ENCODE peak calls at places on chromosomes 16 and 17, in six cellular contexts. S is stimulated activated CD8-positive, alpha-beta memory T cell treated with anti-CD3 and anti-CD28 coated beads, Interleukin-4, amount 100 ng/mL, for 24 hours; O is H9; A is non-pigmented ciliary epithelial cell; K is head of caudate nucleus; X is DMS 273 treated with DMSO at 0.1 percent for 48 hours. N is an unnamed sample.

GRCh38 chr16:592518-593306 is 2.8 kb downstream of the RAB40C start:
- DNase-seq in S (no peak), O (no peak), A (no peak), K (peak), X (peak), N (no peak)

GRCh38 chr16:4859900-4860255 is 12.6 kb downstream of the UBN1 start:
- DNase-seq in S (no peak), O (no peak), A (no peak), K (no peak), X (no peak), N (no peak)

GRCh38 chr16:64981568-64982281 is 140.1 kb downstream of the CDH11 start:
- DNase-seq in S (no peak), O (no peak), A (no peak), K (no peak), X (no peak), N (no peak)

GRCh38 chr16:12145918-12146317 is 169.4 kb downstream of the SNX29 start:
- DNase-seq in S (no peak), O (no peak), A (no peak), K (no peak), X (no peak), N (no peak)

GRCh38 chr17:76011951-76012350 is 11.3 kb downstream of the CDK3 start:
- DNase-seq in S (no peak), O (no peak), A (no peak), K (no peak), X (no peak), N (no peak)

GRCh38 chr16:88561485-88562369 is 8.5 kb upstream of the ZC3H18 start:
- DNase-seq in S (peak), O (peak), A (no peak), K (peak), X (no peak), N (no peak)

GRCh38 chr17:65660947-65661346 is 99.5 kb upstream of the AXIN2 start:
- DNase-seq in S (no peak), O (no peak), A (no peak), K (no peak), X (no peak), N (peak)

GRCh38 chr17:67559381-67559966 is 158.3 kb upstream of the NOL11 start:
- DNase-seq in S (no peak), O (peak), A (no peak), K (no peak), X (no peak), N (no peak)

GRCh38 chr17:47224971-47225370 is 15.8 kb downstream of the MYL4 start:
- DNase-seq in S (no peak), O (no peak), A (no peak), K (no peak), X (no peak), N (no peak)

GRCh38 chr17:48412841-48413240 is 17.2 kb downstream of the SKAP1 start:
- DNase-seq in S (no peak), O (no peak), A (no peak), K (no peak), X (no peak), N (no peak)

GRCh38 chr16:56737539-56737938 is 7.6 kb downstream of the NUP93 start:
- DNase-seq in S (no peak), O (no peak), A (no peak), K (no peak), X (no peak), N (no peak)

GRCh38 chr17:17351356-17351891 is 48.3 kb downstream of the NT5M start:
- DNase-seq in S (no peak), O (no peak), A (no peak), K (no peak), X (no peak), N (no peak)

GRCh38 chr17:48610282-48611211 is at the start of gene HOXB7:
- DNase-seq in S (peak), O (peak), A (no peak), K (no peak), X (no peak), N (no peak)

GRCh38 chr17:45394913-45395568 is 37.6 kb downstream of the ARHGAP27 start:
- DNase-seq in S (peak), O (peak), A (peak), K (peak), X (no peak), N (no peak)

GRCh38 chr17:6506679-6507231 is 49.6 kb downstream of the PITPNM3 start:
- DNase-seq in S (no peak), O (no peak), A (no peak), K (no peak), X (no peak), N (no peak)

GRCh38 chr17:1267471-1267947 is 2.7 kb upstream of the BHLHA9 start:
- DNase-seq in S (no peak), O (peak), A (no peak), K (no peak), X (no peak), N (no peak)

GRCh38 chr16:31869511-31870201 is 4.0 kb upstream of the ZNF267 start:
- DNase-seq in S (peak), O (peak), A (peak), K (peak), X (no peak), N (peak)

GRCh38 chr17:79803997-79804855 is 7.3 kb upstream of the CBX8 start:
- DNase-seq in S (peak), O (peak), A (no peak), K (no peak), X (peak), N (no peak)

GRCh38 chr16:52584354-52584840 is 37.5 kb upstream of the TOX3 start:
- DNase-seq in S (no peak), O (no peak), A (no peak), K (no peak), X (peak), N (no peak)

GRCh38 chr17:65231662-65232335 is 94.6 kb downstream of the RGS9 start:
- DNase-seq in S (peak), O (peak), A (peak), K (peak), X (no peak), N (peak)

GRCh38 chr16:72850863-72851262 is 197.1 kb downstream of the ZFHX3 start:
- DNase-seq in S (no peak), O (no peak), A (no peak), K (no peak), X (no peak), N (peak)

GRCh38 chr16:11857161-11857560 is 5.8 kb upstream of the RSL1D1 start:
- DNase-seq in S (no peak), O (no peak), A (no peak), K (no peak), X (no peak), N (no peak)

GRCh38 chr16:53415504-53415903 is 18.8 kb upstream of the RBL2 start:
- DNase-seq in S (no peak), O (peak), A (no peak), K (no peak), X (no peak), N (no peak)

GRCh38 chr17:34712481-34713195 is 133.3 kb downstream of the TMEM132E start:
- DNase-seq in S (no peak), O (peak), A (no peak), K (no peak), X (no peak), N (no peak)

GRCh38 chr16:85846461-85846860 is 47.0 kb downstream of the COX4I1 start:
- DNase-seq in S (no peak), O (no peak), A (no peak), K (no peak), X (no peak), N (no peak)

GRCh38 chr16:75617121-75617520 is 6.0 kb downstream of the ADAT1 start:
- DNase-seq in S (no peak), O (no peak), A (no peak), K (no peak), X (no peak), N (no peak)

GRCh38 chr17:75412455-75413317 is 7.2 kb upstream of the GRB2 start:
- DNase-seq in S (peak), O (peak), A (no peak), K (peak), X (peak), N (no peak)